ENCODE peak calls at places on chromosomes 11 and 22, in nine cellular contexts. N is left ventricle myocardium inferior, F is Caco-2, M is PC-3, X is heart right ventricle, L is RWPE2, S is esophagus muscularis mucosa, G is upper lobe of left lung, H is gastrocnemius medialis. U is an unnamed sample. For H3K4me1, the result is how much of the 10 kb centered on the place peaks cover.

GRCh38 chr11:35227551-35228341 is 88.8 kb downstream of the CD44 start:
- DNase-seq in N (no peak), F (no peak), M (peak), X (no peak), L (no peak), S (no peak), G (no peak), H (no peak), U (no peak)

GRCh38 chr11:35662061-35662648 is 420 bp upstream of the TRIM44 start:
- DNase-seq in N (no peak), F (no peak), M (peak), X (no peak), L (no peak), S (no peak), G (no peak), H (no peak), U (no peak)

GRCh38 chr11:37786214-37786755 is 1188.2 kb upstream of the RAG2 start:
- DNase-seq in N (no peak), F (no peak), M (peak), X (no peak), L (no peak), S (no peak), G (no peak), H (no peak), U (no peak)

GRCh38 chr11:92886243-92886905 is 83.1 kb upstream of the MTNR1B start:
- DNase-seq in N (no peak), F (peak), M (peak), X (no peak), L (no peak), S (no peak), G (no peak), H (no peak), U (peak)

GRCh38 chr11:88799749-88800500 is 265.9 kb downstream of the GRM5 start:
- DNase-seq in N (no peak), F (no peak), M (no peak), X (no peak), L (no peak), S (no peak), G (no peak), H (no peak), U (no peak)

GRCh38 chr22:36457688-36458450 is 23.6 kb downstream of the TXN2 start:
- DNase-seq in N (peak), F (no peak), M (no peak), X (peak), L (no peak), S (no peak), G (no peak), H (peak), U (peak)

GRCh38 chr11:77547863-77548551 is 41.7 kb upstream of the AQP11 start:
- DNase-seq in N (no peak), F (peak), M (peak), X (no peak), L (no peak), S (no peak), G (no peak), H (no peak), U (no peak)

GRCh38 chr11:2209900-2210321 is 38.3 kb upstream of the TH start:
- DNase-seq in N (no peak), F (no peak), M (no peak), X (no peak), L (peak), S (no peak), G (peak), H (no peak), U (peak)

GRCh38 chr22:19325296-19325950 is 33.9 kb upstream of the CLTCL1 start:
- DNase-seq in N (no peak), F (no peak), M (peak), X (no peak), L (no peak), S (no peak), G (no peak), H (no peak), U (no peak)

GRCh38 chr11:26095340-26095739 is 236.6 kb upstream of the ANO3 start:
- DNase-seq in N (no peak), F (peak), M (no peak), X (no peak), L (no peak), S (no peak), G (no peak), H (no peak), U (no peak)

GRCh38 chr22:46107089-46107664 is 43.1 kb upstream of the PPARA start:
- DNase-seq in N (no peak), F (no peak), M (no peak), X (peak), L (no peak), S (no peak), G (peak), H (peak), U (peak)

GRCh38 chr11:27482793-27483192 is 10.2 kb upstream of the LGR4 start:
- DNase-seq in N (no peak), F (no peak), M (no peak), X (no peak), L (no peak), S (no peak), G (no peak), H (no peak), U (no peak)

GRCh38 chr22:48393041-48393370 is 1434.7 kb downstream of the BRD1 start:
- DNase-seq in N (no peak), F (no peak), M (no peak), X (no peak), L (no peak), S (peak), G (peak), H (no peak), U (no peak)

GRCh38 chr11:105611414-105611813 is 1.5 kb downstream of the GRIA4 start:
- DNase-seq in N (no peak), F (no peak), M (no peak), X (no peak), L (no peak), S (no peak), G (no peak), H (no peak), U (no peak)

GRCh38 chr11:128741928-128742327 is 48.1 kb downstream of the FLI1 start:
- DNase-seq in N (no peak), F (no peak), M (no peak), X (no peak), L (no peak), S (no peak), G (no peak), H (no peak), U (no peak)

GRCh38 chr11:5605849-5606248 is 9.4 kb downstream of the TRIM6 start:
- DNase-seq in N (no peak), F (no peak), M (peak), X (no peak), L (peak), S (no peak), G (no peak), H (no peak), U (no peak)

GRCh38 chr11:707817-708420 is 1.9 kb downstream of the EPS8L2 start:
- DNase-seq in N (no peak), F (peak), M (peak), X (no peak), L (peak), S (no peak), G (peak), H (peak), U (no peak)

GRCh38 chr11:5712507-5712906 is 22.9 kb downstream of the TRIM22 start:
- DNase-seq in N (no peak), F (no peak), M (peak), X (no peak), L (no peak), S (no peak), G (no peak), H (no peak), U (no peak)

GRCh38 chr22:37417737-37418348 is 9.4 kb downstream of the ELFN2 start:
- DNase-seq in N (no peak), F (no peak), M (no peak), X (no peak), L (no peak), S (no peak), G (no peak), H (no peak), U (no peak)

GRCh38 chr11:130122141-130122575 is 37.4 kb upstream of the ST14 start:
- DNase-seq in N (no peak), F (no peak), M (peak), X (no peak), L (no peak), S (no peak), G (no peak), H (no peak), U (no peak)

GRCh38 chr11:46181843-46182424 is 60.7 kb upstream of the PHF21A start:
- DNase-seq in N (no peak), F (no peak), M (no peak), X (no peak), L (no peak), S (no peak), G (no peak), H (no peak), U (no peak)

GRCh38 chr22:30301995-30302809 is 12.9 kb upstream of the CASTOR1 start:
- DNase-seq in N (peak), F (no peak), M (peak), X (no peak), L (no peak), S (no peak), G (no peak), H (peak), U (no peak)

GRCh38 chr11:95682552-95682951 is 107.0 kb downstream of the FAM76B start:
- DNase-seq in N (no peak), F (no peak), M (no peak), X (no peak), L (no peak), S (no peak), G (no peak), H (no peak), U (peak)

GRCh38 chr11:20501971-20502370 is 97.4 kb upstream of the SLC6A5 start:
- DNase-seq in N (no peak), F (no peak), M (no peak), X (no peak), L (no peak), S (no peak), G (no peak), H (no peak), U (no peak)

GRCh38 chr22:32158712-32159533 is at the start of gene C22orf42:
- DNase-seq in N (no peak), F (no peak), M (no peak), X (no peak), L (no peak), S (peak), G (no peak), H (no peak), U (no peak)

GRCh38 chr11:122784325-122785155 is 53.8 kb upstream of the CRTAM start:
- DNase-seq in N (no peak), F (no peak), M (peak), X (no peak), L (no peak), S (no peak), G (no peak), H (peak), U (peak)
- TF ChIP-seq CTCF in N (no peak), F (no peak), M (no peak), X (no peak), L (no peak), S (no peak), G (no peak), H (no peak), U (no peak)

DNA sequence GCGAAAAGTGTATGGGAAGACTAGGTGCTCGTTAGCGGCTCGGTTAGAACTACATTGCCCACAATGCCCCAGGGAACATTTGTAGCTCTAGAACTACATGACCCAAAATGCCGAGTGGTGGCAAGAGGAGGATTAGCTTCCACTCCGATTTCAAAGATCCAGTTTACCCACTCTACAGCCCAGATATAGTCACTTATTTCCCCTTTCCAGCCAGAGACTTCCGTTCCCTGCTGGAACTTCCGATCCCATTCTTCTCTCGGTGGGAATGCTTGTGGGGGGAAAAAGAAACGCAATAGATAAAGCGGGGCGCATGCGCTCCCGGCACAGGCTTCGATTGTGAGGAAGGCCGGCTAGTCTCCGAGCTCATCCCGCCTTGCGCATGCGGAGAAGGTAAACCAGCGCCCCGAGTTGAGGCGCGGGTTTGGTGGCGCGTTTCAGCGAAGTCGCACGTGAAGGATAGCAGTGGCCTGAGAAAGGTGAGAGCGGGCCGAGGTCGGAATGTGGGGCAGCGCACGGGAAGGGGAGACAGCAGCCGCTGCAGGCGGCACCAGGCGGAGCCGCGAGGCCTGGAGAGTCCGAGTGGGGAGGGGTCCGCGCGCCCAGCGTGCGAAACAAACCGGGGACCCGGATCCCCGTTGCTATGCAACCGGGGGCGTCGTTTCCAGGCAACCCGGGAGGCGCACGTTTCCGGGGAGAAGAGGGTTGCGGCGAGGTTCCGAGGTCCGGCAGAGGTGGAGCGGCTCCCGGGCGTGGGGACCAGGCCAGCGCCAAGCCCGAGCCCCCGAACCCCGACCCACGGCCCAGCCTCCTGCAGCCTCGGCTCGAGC is at the start of gene TMEM109:
- DNase-seq in N (peak), F (peak), M (peak), X (peak), L (peak), S (peak), G (peak), H (peak), U (peak)
- H3K4me1 ChIP-seq in N (half or more), F (under half), M (under half), X (half or more), L (under half), S (half or more), G (under half), H (half or more), U (under half)

GRCh38 chr22:24942301-24942700 is 4.2 kb downstream of the LHFPL7 start:
- DNase-seq in N (no peak), F (no peak), M (no peak), X (no peak), L (no peak), S (no peak), G (no peak), H (no peak), U (no peak)

GRCh38 chr22:24938741-24939341 is 7.7 kb downstream of the LHFPL7 start:
- DNase-seq in N (no peak), F (peak), M (peak), X (no peak), L (no peak), S (no peak), G (no peak), H (no peak), U (no peak)

GRCh38 chr22:24935771-24936483 is 10.6 kb downstream of the LHFPL7 start:
- DNase-seq in N (no peak), F (no peak), M (no peak), X (no peak), L (no peak), S (no peak), G (no peak), H (no peak), U (no peak)

DNA sequence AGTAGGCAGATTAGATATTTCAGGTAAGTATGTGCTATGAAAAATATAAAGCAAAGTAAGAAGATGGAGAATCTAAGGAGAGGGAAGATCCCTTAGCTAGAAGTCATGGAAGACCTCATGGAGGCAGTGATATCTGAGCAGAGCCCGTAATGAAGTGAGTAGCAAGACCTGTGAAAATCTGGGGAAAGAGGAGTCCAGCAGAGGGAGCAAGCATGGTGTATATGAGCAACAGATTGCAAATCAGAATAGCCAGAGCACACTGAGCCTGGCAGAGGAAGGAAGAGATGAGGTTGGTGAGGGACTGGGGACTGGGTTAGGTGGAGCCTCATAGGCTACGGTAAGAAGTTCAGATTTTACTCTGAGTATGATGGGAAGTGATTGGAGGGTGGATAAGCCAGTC is 9.4 kb downstream of the LHFPL7 start:
- DNase-seq in N (no peak), F (peak), M (peak), X (no peak), L (no peak), S (no peak), G (no peak), H (no peak), U (no peak)
- TF ChIP-seq CTCF in N (peak), F (peak), M (peak), X (no peak), L (peak), S (no peak), G (no peak), H (no peak), U (no peak)

GRCh38 chr11:12238420-12238819 is 128.0 kb downstream of the MICAL2 start:
- DNase-seq in N (no peak), F (no peak), M (no peak), X (no peak), L (no peak), S (no peak), G (no peak), H (no peak), U (no peak)
- H3K4me1 ChIP-seq in N (half or more), F (under half), M (under half), X (half or more), L (under half), S (half or more), G (under half), H (under half), U (under half)